ENCODE peak calls at places on chromosome 16, in eight cellular contexts. H is WERI-Rb-1, F is left lung, O is lower lobe of right lung, A is AG04450, P is thoracic aorta, T is body of pancreas, X is ovary. S is an unnamed sample.

GRCh38 chr16:4465977-4466779 is 8.2 kb downstream of the NMRAL1 start:
- DNase-seq in H (no peak), F (no peak), O (no peak), A (no peak), P (no peak), T (peak), X (no peak), S (no peak)

GRCh38 chr16:20866161-20866772 is 33.9 kb downstream of the DCUN1D3 start:
- DNase-seq in H (peak), F (peak), O (no peak), A (no peak), P (peak), T (peak), X (no peak), S (no peak)

GRCh38 chr16:8926827-8927226 is 36.9 kb downstream of the USP7 start:
- DNase-seq in H (no peak), F (no peak), O (no peak), A (no peak), P (no peak), T (no peak), X (no peak), S (no peak)

GRCh38 chr16:85913141-85913601 is 14.2 kb downstream of the IRF8 start:
- DNase-seq in H (no peak), F (no peak), O (no peak), A (no peak), P (no peak), T (no peak), X (no peak), S (no peak)

GRCh38 chr16:53091508-53092211 is 36.9 kb downstream of the CHD9 start:
- DNase-seq in H (no peak), F (peak), O (peak), A (peak), P (no peak), T (peak), X (peak), S (no peak)

GRCh38 chr16:82631701-82632685 is 5.2 kb downstream of the CDH13 start:
- DNase-seq in H (no peak), F (no peak), O (no peak), A (no peak), P (no peak), T (no peak), X (no peak), S (no peak)

GRCh38 chr16:82715160-82715559 is 88.4 kb downstream of the CDH13 start:
- DNase-seq in H (no peak), F (no peak), O (no peak), A (no peak), P (no peak), T (no peak), X (no peak), S (no peak)

GRCh38 chr16:26709175-26709574 is 357.6 kb upstream of the C16orf82 start:
- DNase-seq in H (no peak), F (no peak), O (no peak), A (no peak), P (no peak), T (peak), X (no peak), S (no peak)

GRCh38 chr16:60636117-60636516 is 1400.1 kb downstream of the CDH8 start:
- DNase-seq in H (no peak), F (no peak), O (no peak), A (no peak), P (no peak), T (no peak), X (no peak), S (no peak)

GRCh38 chr16:4679854-4680636 is 13.3 kb upstream of the NUDT16L1 start:
- DNase-seq in H (no peak), F (peak), O (peak), A (peak), P (no peak), T (peak), X (peak), S (no peak)

GRCh38 chr16:85461814-85462404 is 151.2 kb upstream of the GSE1 start:
- DNase-seq in H (peak), F (peak), O (peak), A (peak), P (no peak), T (no peak), X (peak), S (no peak)

GRCh38 chr16:15542261-15542660 is 100.7 kb downstream of the MARF1 start:
- DNase-seq in H (no peak), F (no peak), O (no peak), A (no peak), P (no peak), T (no peak), X (no peak), S (no peak)

GRCh38 chr16:57998484-57998883 is 2.0 kb downstream of the ZNF319 start:
- DNase-seq in H (no peak), F (peak), O (peak), A (no peak), P (no peak), T (no peak), X (no peak), S (no peak)

GRCh38 chr16:11205754-11206459 is 50.1 kb downstream of the SOCS1 start:
- DNase-seq in H (peak), F (no peak), O (no peak), A (no peak), P (no peak), T (peak), X (no peak), S (no peak)

GRCh38 chr16:84391151-84391873 is 23.0 kb downstream of the ATP2C2 start:
- DNase-seq in H (no peak), F (no peak), O (no peak), A (no peak), P (no peak), T (no peak), X (no peak), S (no peak)

GRCh38 chr16:52283018-52283417 is 263.9 kb downstream of the TOX3 start:
- DNase-seq in H (no peak), F (no peak), O (no peak), A (no peak), P (no peak), T (no peak), X (no peak), S (no peak)

GRCh38 chr16:67770371-67770991 is 35.9 kb downstream of the RANBP10 start:
- DNase-seq in H (no peak), F (no peak), O (no peak), A (no peak), P (no peak), T (no peak), X (no peak), S (no peak)

GRCh38 chr16:72425571-72426341 is 253.8 kb upstream of the PMFBP1 start:
- DNase-seq in H (no peak), F (no peak), O (no peak), A (no peak), P (no peak), T (no peak), X (no peak), S (no peak)

GRCh38 chr16:68668266-68668665 is 23.2 kb downstream of the CDH3 start:
- DNase-seq in H (no peak), F (no peak), O (no peak), A (no peak), P (no peak), T (no peak), X (no peak), S (no peak)

GRCh38 chr16:25988089-25988488 is 296.3 kb downstream of the HS3ST4 start:
- DNase-seq in H (peak), F (no peak), O (no peak), A (no peak), P (no peak), T (no peak), X (no peak), S (no peak)

GRCh38 chr16:89619880-89620279 is 6.4 kb downstream of the DPEP1 start:
- DNase-seq in H (no peak), F (no peak), O (no peak), A (no peak), P (no peak), T (no peak), X (no peak), S (no peak)

GRCh38 chr16:22727285-22728166 is 86.4 kb upstream of the HS3ST2 start:
- DNase-seq in H (no peak), F (no peak), O (no peak), A (no peak), P (no peak), T (no peak), X (no peak), S (no peak)

GRCh38 chr16:1366712-1367299 is 15.1 kb downstream of the GNPTG start:
- DNase-seq in H (no peak), F (no peak), O (no peak), A (no peak), P (no peak), T (no peak), X (no peak), S (no peak)

GRCh38 chr16:3748307-3748706 is 31.0 kb upstream of the TRAP1 start:
- DNase-seq in H (no peak), F (no peak), O (no peak), A (no peak), P (no peak), T (no peak), X (no peak), S (no peak)

GRCh38 chr16:78816499-78817441 is 717.3 kb downstream of the WWOX start:
- DNase-seq in H (no peak), F (no peak), O (no peak), A (no peak), P (no peak), T (peak), X (peak), S (no peak)

GRCh38 chr16:81140930-81141780 is 45.0 kb upstream of the GCSH start:
- DNase-seq in H (peak), F (no peak), O (no peak), A (no peak), P (no peak), T (no peak), X (no peak), S (no peak)

GRCh38 chr16:19824216-19824615 is 60.4 kb downstream of the GPRC5B start:
- DNase-seq in H (no peak), F (no peak), O (no peak), A (no peak), P (no peak), T (no peak), X (no peak), S (no peak)

GRCh38 chr16:74660383-74660782 is 6.3 kb downstream of the RFWD3 start:
- DNase-seq in H (no peak), F (no peak), O (no peak), A (no peak), P (no peak), T (no peak), X (no peak), S (no peak)

GRCh38 chr16:72530434-72530833 is 358.5 kb upstream of the PMFBP1 start:
- DNase-seq in H (no peak), F (no peak), O (no peak), A (no peak), P (no peak), T (no peak), X (no peak), S (no peak)

GRCh38 chr16:704552-705380 is 835 bp downstream of the FBXL16 start:
- DNase-seq in H (peak), F (no peak), O (no peak), A (no peak), P (no peak), T (no peak), X (no peak), S (no peak)

GRCh38 chr16:23699100-23699499 is 13.9 kb downstream of the ERN2 start:
- DNase-seq in H (no peak), F (no peak), O (no peak), A (no peak), P (no peak), T (no peak), X (no peak), S (no peak)

GRCh38 chr16:8720080-8720966 is 45.9 kb downstream of the ABAT start:
- DNase-seq in H (peak), F (no peak), O (no peak), A (no peak), P (no peak), T (peak), X (no peak), S (no peak)

GRCh38 chr16:17544785-17545184 is 74.0 kb upstream of the XYLT1 start:
- DNase-seq in H (peak), F (no peak), O (no peak), A (no peak), P (no peak), T (no peak), X (no peak), S (no peak)

GRCh38 chr16:56882077-56882476 is 17.1 kb downstream of the SLC12A3 start:
- DNase-seq in H (no peak), F (no peak), O (no peak), A (no peak), P (no peak), T (no peak), X (no peak), S (no peak)

GRCh38 chr16:83268164-83268563 is 539.6 kb upstream of the HSBP1 start:
- DNase-seq in H (no peak), F (no peak), O (no peak), A (no peak), P (no peak), T (no peak), X (no peak), S (no peak)

GRCh38 chr16:15949210-15950166 is at the start of gene ABCC1:
- DNase-seq in H (peak), F (peak), O (peak), A (no peak), P (no peak), T (peak), X (peak), S (no peak)

GRCh38 chr16:65061263-65061662 is 60.6 kb downstream of the CDH11 start:
- DNase-seq in H (no peak), F (no peak), O (no peak), A (no peak), P (no peak), T (no peak), X (no peak), S (no peak)

GRCh38 chr16:65062736-65063583 is 58.9 kb downstream of the CDH11 start:
- DNase-seq in H (no peak), F (no peak), O (no peak), A (no peak), P (no peak), T (no peak), X (no peak), S (no peak)

GRCh38 chr16:65059421-65059980 is 62.4 kb downstream of the CDH11 start:
- DNase-seq in H (no peak), F (no peak), O (no peak), A (no peak), P (no peak), T (peak), X (no peak), S (no peak)

GRCh38 chr16:65064131-65064530 is 57.7 kb downstream of the CDH11 start:
- DNase-seq in H (no peak), F (no peak), O (no peak), A (no peak), P (no peak), T (no peak), X (no peak), S (no peak)

GRCh38 chr16:65061935-65062334 is 59.9 kb downstream of the CDH11 start:
- DNase-seq in H (no peak), F (no peak), O (no peak), A (no peak), P (no peak), T (no peak), X (no peak), S (no peak)
- H3K27ac ChIP-seq in H (no peak), F (no peak), O (no peak), A (no peak), P (no peak), T (no peak), X (no peak), S (no peak)

GRCh38 chr16:50683689-50684374 is 2.7 kb upstream of the SNX20 start:
- DNase-seq in H (no peak), F (peak), O (no peak), A (no peak), P (no peak), T (peak), X (no peak), S (no peak)
- H3K27ac ChIP-seq in H (no peak), F (peak), O (peak), A (no peak), P (no peak), T (no peak), X (no peak), S (no peak)

GRCh38 chr16:66264311-66265105 is 102.0 kb upstream of the CDH5 start:
- DNase-seq in H (no peak), F (no peak), O (no peak), A (no peak), P (no peak), T (no peak), X (no peak), S (peak)
- H3K27ac ChIP-seq in H (no peak), F (no peak), O (peak), A (no peak), P (no peak), T (no peak), X (no peak), S (peak)

GRCh38 chr16:30397056-30397455 is 1.8 kb downstream of the ZNF48 start:
- DNase-seq in H (no peak), F (no peak), O (no peak), A (no peak), P (no peak), T (no peak), X (no peak), S (no peak)

GRCh38 chr16:30395992-30396560 is 856 bp downstream of the ZNF48 start:
- DNase-seq in H (no peak), F (no peak), O (no peak), A (no peak), P (no peak), T (no peak), X (no peak), S (no peak)

GRCh38 chr16:30397776-30398659 is 2.8 kb downstream of the ZNF48 start:
- DNase-seq in H (no peak), F (no peak), O (no peak), A (no peak), P (no peak), T (no peak), X (no peak), S (no peak)

GRCh38 chr16:30399435-30400186 is 4.4 kb downstream of the ZNF48 start:
- DNase-seq in H (no peak), F (no peak), O (no peak), A (no peak), P (no peak), T (no peak), X (no peak), S (no peak)

GRCh38 chr16:30398660-30399434 is 3.6 kb downstream of the ZNF48 start:
- DNase-seq in H (no peak), F (no peak), O (no peak), A (no peak), P (no peak), T (no peak), X (no peak), S (no peak)
- H3K27ac ChIP-seq in H (no peak), F (peak), O (peak), A (no peak), P (peak), T (no peak), X (peak), S (peak)

GRCh38 chr16:14097182-14097951 is 26.2 kb downstream of the MRTFB start:
- DNase-seq in H (no peak), F (no peak), O (no peak), A (no peak), P (no peak), T (peak), X (no peak), S (no peak)
- H3K27ac ChIP-seq in H (no peak), F (peak), O (peak), A (no peak), P (no peak), T (peak), X (no peak), S (peak)